ENCODE peak calls at places on chromosomes 12 and 14, in seven cellular contexts. One of them, this sample, is unnamed.

GRCh38 chr12:113844495-113845175 is 121.5 kb downstream of the RBM19 start:
- DNase-seq in GM12878: no peak
- DNase-seq in H1: no peak
- DNase-seq in HCT116: no peak
- DNase-seq in SK-N-SH: no peak
- DNase-seq in breast epithelium: no peak
- DNase-seq in sigmoid colon: no peak
- DNase-seq in this sample: no peak

GRCh38 chr14:72701610-72702009 is 192.3 kb downstream of the DPF3 start:
- DNase-seq in GM12878: no peak
- DNase-seq in H1: no peak
- DNase-seq in HCT116: no peak
- DNase-seq in SK-N-SH: peak
- DNase-seq in breast epithelium: no peak
- DNase-seq in sigmoid colon: no peak
- DNase-seq in this sample: peak

GRCh38 chr12:12624479-12625120 is 12.9 kb downstream of the CREBL2 start:
- DNase-seq in GM12878: no peak
- DNase-seq in H1: no peak
- DNase-seq in HCT116: no peak
- DNase-seq in SK-N-SH: no peak
- DNase-seq in breast epithelium: no peak
- DNase-seq in sigmoid colon: no peak
- DNase-seq in this sample: no peak

GRCh38 chr14:26191123-26191522 is 406.7 kb downstream of the NOVA1 start:
- DNase-seq in GM12878: no peak
- DNase-seq in H1: no peak
- DNase-seq in HCT116: no peak
- DNase-seq in SK-N-SH: no peak
- DNase-seq in breast epithelium: no peak
- DNase-seq in sigmoid colon: no peak
- DNase-seq in this sample: no peak

GRCh38 chr14:44914849-44915248 is 46.9 kb downstream of the KLHL28 start:
- DNase-seq in GM12878: no peak
- DNase-seq in H1: no peak
- DNase-seq in HCT116: no peak
- DNase-seq in SK-N-SH: no peak
- DNase-seq in breast epithelium: no peak
- DNase-seq in sigmoid colon: no peak
- DNase-seq in this sample: no peak

GRCh38 chr14:100989924-100990323 is 86.4 kb upstream of the RTL1 start:
- DNase-seq in GM12878: no peak
- DNase-seq in H1: no peak
- DNase-seq in HCT116: no peak
- DNase-seq in SK-N-SH: no peak
- DNase-seq in breast epithelium: no peak
- DNase-seq in sigmoid colon: no peak
- DNase-seq in this sample: no peak

GRCh38 chr12:114976959-114977358 is 293.0 kb upstream of the TBX3 start:
- DNase-seq in GM12878: no peak
- DNase-seq in H1: no peak
- DNase-seq in HCT116: no peak
- DNase-seq in SK-N-SH: no peak
- DNase-seq in breast epithelium: no peak
- DNase-seq in sigmoid colon: no peak
- DNase-seq in this sample: no peak

GRCh38 chr14:93720981-93721483 is 67.3 kb downstream of the PRIMA1 start:
- DNase-seq in GM12878: no peak
- DNase-seq in H1: no peak
- DNase-seq in HCT116: no peak
- DNase-seq in SK-N-SH: no peak
- DNase-seq in breast epithelium: no peak
- DNase-seq in sigmoid colon: peak
- DNase-seq in this sample: peak

GRCh38 chr12:42669471-42669997 is 80.0 kb upstream of the PRICKLE1 start:
- DNase-seq in GM12878: no peak
- DNase-seq in H1: no peak
- DNase-seq in HCT116: no peak
- DNase-seq in SK-N-SH: no peak
- DNase-seq in breast epithelium: no peak
- DNase-seq in sigmoid colon: no peak
- DNase-seq in this sample: no peak

GRCh38 chr12:84355561-84355960 is 557.0 kb downstream of the SLC6A15 start:
- DNase-seq in GM12878: no peak
- DNase-seq in H1: no peak
- DNase-seq in HCT116: no peak
- DNase-seq in SK-N-SH: no peak
- DNase-seq in breast epithelium: no peak
- DNase-seq in sigmoid colon: no peak
- DNase-seq in this sample: no peak

GRCh38 chr12:124779161-124780141 is 84.2 kb downstream of the SCARB1 start:
- DNase-seq in GM12878: peak
- DNase-seq in H1: no peak
- DNase-seq in HCT116: no peak
- DNase-seq in SK-N-SH: no peak
- DNase-seq in breast epithelium: no peak
- DNase-seq in sigmoid colon: no peak
- DNase-seq in this sample: no peak

GRCh38 chr12:49058366-49059062 is 2.1 kb downstream of the KMT2D start:
- DNase-seq in GM12878: no peak
- DNase-seq in H1: no peak
- DNase-seq in HCT116: no peak
- DNase-seq in SK-N-SH: peak
- DNase-seq in breast epithelium: no peak
- DNase-seq in sigmoid colon: no peak
- DNase-seq in this sample: no peak

GRCh38 chr14:66638688-66639087 is 130.7 kb downstream of the GPHN start:
- DNase-seq in GM12878: no peak
- DNase-seq in H1: no peak
- DNase-seq in HCT116: no peak
- DNase-seq in SK-N-SH: no peak
- DNase-seq in breast epithelium: no peak
- DNase-seq in sigmoid colon: no peak
- DNase-seq in this sample: no peak

GRCh38 chr12:68331500-68331868 is 678 bp downstream of the MDM1 start:
- DNase-seq in GM12878: no peak
- DNase-seq in H1: no peak
- DNase-seq in HCT116: no peak
- DNase-seq in SK-N-SH: no peak
- DNase-seq in breast epithelium: no peak
- DNase-seq in sigmoid colon: no peak
- DNase-seq in this sample: no peak

GRCh38 chr12:75505706-75506312 is 5.6 kb downstream of the KRR1 start:
- DNase-seq in GM12878: no peak
- DNase-seq in H1: no peak
- DNase-seq in HCT116: no peak
- DNase-seq in SK-N-SH: no peak
- DNase-seq in breast epithelium: no peak
- DNase-seq in sigmoid colon: no peak
- DNase-seq in this sample: no peak

GRCh38 chr12:85310456-85311076 is 30.5 kb downstream of the ALX1 start:
- DNase-seq in GM12878: no peak
- DNase-seq in H1: no peak
- DNase-seq in HCT116: peak
- DNase-seq in SK-N-SH: no peak
- DNase-seq in breast epithelium: no peak
- DNase-seq in sigmoid colon: no peak
- DNase-seq in this sample: no peak

GRCh38 chr12:49538740-49539403 is at the start of gene KCNH3:
- DNase-seq in GM12878: no peak
- DNase-seq in H1: peak
- DNase-seq in HCT116: peak
- DNase-seq in SK-N-SH: peak
- DNase-seq in breast epithelium: peak
- DNase-seq in sigmoid colon: peak
- DNase-seq in this sample: peak

GRCh38 chr14:51912112-51912786 is 51.8 kb downstream of the GNG2 start:
- DNase-seq in GM12878: no peak
- DNase-seq in H1: no peak
- DNase-seq in HCT116: no peak
- DNase-seq in SK-N-SH: no peak
- DNase-seq in breast epithelium: no peak
- DNase-seq in sigmoid colon: no peak
- DNase-seq in this sample: no peak

GRCh38 chr12:120257041-120257821 is 8.3 kb downstream of the PXN start:
- DNase-seq in GM12878: no peak
- DNase-seq in H1: no peak
- DNase-seq in HCT116: no peak
- DNase-seq in SK-N-SH: peak
- DNase-seq in breast epithelium: peak
- DNase-seq in sigmoid colon: peak
- DNase-seq in this sample: no peak

GRCh38 chr12:113777751-113778150 is 188.4 kb downstream of the RBM19 start:
- DNase-seq in GM12878: no peak
- DNase-seq in H1: no peak
- DNase-seq in HCT116: no peak
- DNase-seq in SK-N-SH: no peak
- DNase-seq in breast epithelium: no peak
- DNase-seq in sigmoid colon: no peak
- DNase-seq in this sample: no peak

GRCh38 chr12:51851408-51852097 is 3.0 kb upstream of the FIGNL2 start:
- DNase-seq in GM12878: no peak
- DNase-seq in H1: no peak
- DNase-seq in HCT116: no peak
- DNase-seq in SK-N-SH: no peak
- DNase-seq in breast epithelium: no peak
- DNase-seq in sigmoid colon: no peak
- DNase-seq in this sample: no peak

GRCh38 chr12:115303751-115304309 is 619.9 kb upstream of the TBX3 start:
- DNase-seq in GM12878: no peak
- DNase-seq in H1: no peak
- DNase-seq in HCT116: no peak
- DNase-seq in SK-N-SH: no peak
- DNase-seq in breast epithelium: no peak
- DNase-seq in sigmoid colon: no peak
- DNase-seq in this sample: no peak

GRCh38 chr14:49861581-49861922 is 9.0 kb upstream of the NEMF start:
- DNase-seq in GM12878: no peak
- DNase-seq in H1: peak
- DNase-seq in HCT116: no peak
- DNase-seq in SK-N-SH: peak
- DNase-seq in breast epithelium: peak
- DNase-seq in sigmoid colon: peak
- DNase-seq in this sample: peak

GRCh38 chr14:21454843-21455550 is 926 bp downstream of the CHD8 start:
- DNase-seq in GM12878: no peak
- DNase-seq in H1: no peak
- DNase-seq in HCT116: no peak
- DNase-seq in SK-N-SH: peak
- DNase-seq in breast epithelium: no peak
- DNase-seq in sigmoid colon: no peak
- DNase-seq in this sample: no peak

GRCh38 chr14:27236601-27237000 is 638.8 kb upstream of the NOVA1 start:
- DNase-seq in GM12878: no peak
- DNase-seq in H1: no peak
- DNase-seq in HCT116: no peak
- DNase-seq in SK-N-SH: no peak
- DNase-seq in breast epithelium: no peak
- DNase-seq in sigmoid colon: no peak
- DNase-seq in this sample: no peak

GRCh38 chr14:100988411-100988900 is 84.9 kb upstream of the RTL1 start:
- DNase-seq in GM12878: peak
- DNase-seq in H1: no peak
- DNase-seq in HCT116: peak
- DNase-seq in SK-N-SH: no peak
- DNase-seq in breast epithelium: no peak
- DNase-seq in sigmoid colon: no peak
- DNase-seq in this sample: no peak

GRCh38 chr12:96343347-96343954 is 56.8 kb downstream of the CDK17 start:
- DNase-seq in GM12878: peak
- DNase-seq in H1: no peak
- DNase-seq in HCT116: no peak
- DNase-seq in SK-N-SH: no peak
- DNase-seq in breast epithelium: no peak
- DNase-seq in sigmoid colon: no peak
- DNase-seq in this sample: no peak

GRCh38 chr12:62190921-62191746 is 69.1 kb upstream of the USP15 start:
- DNase-seq in GM12878: no peak
- DNase-seq in H1: peak
- DNase-seq in HCT116: no peak
- DNase-seq in SK-N-SH: peak
- DNase-seq in breast epithelium: no peak
- DNase-seq in sigmoid colon: no peak
- DNase-seq in this sample: peak

GRCh38 chr12:77736219-77736965 is 94.3 kb upstream of the NAV3 start:
- DNase-seq in GM12878: no peak
- DNase-seq in H1: no peak
- DNase-seq in HCT116: no peak
- DNase-seq in SK-N-SH: no peak
- DNase-seq in breast epithelium: no peak
- DNase-seq in sigmoid colon: no peak
- DNase-seq in this sample: no peak
- TF ChIP-seq CTCF in GM12878: peak
- TF ChIP-seq CTCF in H1: peak
- TF ChIP-seq CTCF in HCT116: peak
- TF ChIP-seq CTCF in SK-N-SH: peak
- TF ChIP-seq CTCF in breast epithelium: no peak
- TF ChIP-seq CTCF in sigmoid colon: no peak
- TF ChIP-seq CTCF in this sample: no peak

GRCh38 chr12:64672925-64673409 is 62.7 kb downstream of the RASSF3 start:
- DNase-seq in GM12878: no peak
- DNase-seq in H1: no peak
- DNase-seq in HCT116: peak
- DNase-seq in SK-N-SH: peak
- DNase-seq in breast epithelium: no peak
- DNase-seq in sigmoid colon: peak
- DNase-seq in this sample: peak
- TF ChIP-seq POLR2AphosphoS5 in GM12878: no peak
- TF ChIP-seq POLR2AphosphoS5 in H1: no peak
- TF ChIP-seq POLR2AphosphoS5 in HCT116: peak
- TF ChIP-seq POLR2AphosphoS5 in SK-N-SH: no peak
- TF ChIP-seq POLR2AphosphoS5 in breast epithelium: no peak
- TF ChIP-seq POLR2AphosphoS5 in sigmoid colon: peak
- TF ChIP-seq POLR2AphosphoS5 in this sample: no peak

GRCh38 chr12:19957578-19957977 is 410.8 kb upstream of the PDE3A start:
- DNase-seq in GM12878: no peak
- DNase-seq in H1: no peak
- DNase-seq in HCT116: no peak
- DNase-seq in SK-N-SH: no peak
- DNase-seq in breast epithelium: no peak
- DNase-seq in sigmoid colon: no peak
- DNase-seq in this sample: no peak
- TF ChIP-seq CTCF in GM12878: no peak
- TF ChIP-seq CTCF in H1: no peak
- TF ChIP-seq CTCF in HCT116: no peak
- TF ChIP-seq CTCF in SK-N-SH: no peak
- TF ChIP-seq CTCF in breast epithelium: no peak
- TF ChIP-seq CTCF in sigmoid colon: no peak
- TF ChIP-seq CTCF in this sample: no peak

GRCh38 chr14:35402323-35403084 is 2.0 kb downstream of the NFKBIA start:
- DNase-seq in GM12878: no peak
- DNase-seq in H1: no peak
- DNase-seq in HCT116: no peak
- DNase-seq in SK-N-SH: no peak
- DNase-seq in breast epithelium: no peak
- DNase-seq in sigmoid colon: peak
- DNase-seq in this sample: no peak
- TF ChIP-seq POLR2AphosphoS5 in GM12878: peak
- TF ChIP-seq POLR2AphosphoS5 in H1: no peak
- TF ChIP-seq POLR2AphosphoS5 in HCT116: no peak
- TF ChIP-seq POLR2AphosphoS5 in SK-N-SH: no peak
- TF ChIP-seq POLR2AphosphoS5 in breast epithelium: no peak
- TF ChIP-seq POLR2AphosphoS5 in sigmoid colon: no peak
- TF ChIP-seq POLR2AphosphoS5 in this sample: peak

GRCh38 chr12:103632554-103633216 is 45.6 kb downstream of the STAB2 start:
- DNase-seq in GM12878: peak
- DNase-seq in H1: peak
- DNase-seq in HCT116: peak
- DNase-seq in SK-N-SH: peak
- DNase-seq in breast epithelium: peak
- DNase-seq in sigmoid colon: no peak
- DNase-seq in this sample: peak
- TF ChIP-seq CTCF in GM12878: peak
- TF ChIP-seq CTCF in H1: peak
- TF ChIP-seq CTCF in HCT116: peak
- TF ChIP-seq CTCF in SK-N-SH: peak
- TF ChIP-seq CTCF in breast epithelium: peak
- TF ChIP-seq CTCF in sigmoid colon: peak
- TF ChIP-seq CTCF in this sample: no peak